ENCODE peak calls at places on chromosomes 1 and 21, in six cellular contexts. M, E, D, F, Q and B are unnamed samples.

GRCh38 chr1:212754715-212755114 is 36.9 kb downstream of the NSL1 start:
- DNase-seq in M (no peak), E (no peak), D (no peak), F (no peak), Q (no peak), B (no peak)

GRCh38 chr21:26106562-26106961 is 64.0 kb downstream of the APP start:
- DNase-seq in M (no peak), E (no peak), D (peak), F (no peak), Q (no peak), B (no peak)

GRCh38 chr1:153790282-153790995 is 15.2 kb downstream of the SLC27A3 start:
- DNase-seq in M (peak), E (no peak), D (peak), F (peak), Q (no peak), B (peak)

GRCh38 chr1:7616076-7616833 is 154.8 kb upstream of the VAMP3 start:
- DNase-seq in M (no peak), E (peak), D (peak), F (no peak), Q (no peak), B (no peak)

GRCh38 chr1:200029035-200029623 is 1.6 kb downstream of the NR5A2 start:
- DNase-seq in M (no peak), E (peak), D (peak), F (no peak), Q (no peak), B (no peak)

GRCh38 chr1:177873238-177873637 is 96.6 kb downstream of the SEC16B start:
- DNase-seq in M (no peak), E (no peak), D (peak), F (no peak), Q (no peak), B (no peak)

GRCh38 chr1:210272666-210273065 is 40.1 kb downstream of the SERTAD4 start:
- DNase-seq in M (no peak), E (no peak), D (no peak), F (no peak), Q (no peak), B (no peak)

GRCh38 chr21:41796476-41797080 is 29.7 kb upstream of the RIPK4 start:
- DNase-seq in M (no peak), E (no peak), D (no peak), F (no peak), Q (no peak), B (no peak)

GRCh38 chr1:60746278-60746761 is 336.0 kb upstream of the NFIA start:
- DNase-seq in M (no peak), E (no peak), D (no peak), F (no peak), Q (no peak), B (no peak)

GRCh38 chr21:42414928-42415769 is 11.4 kb downstream of the UBASH3A start:
- DNase-seq in M (no peak), E (peak), D (peak), F (no peak), Q (no peak), B (no peak)

GRCh38 chr1:175254190-175254589 is 61.6 kb upstream of the KIAA0040 start:
- DNase-seq in M (no peak), E (no peak), D (no peak), F (no peak), Q (no peak), B (no peak)

GRCh38 chr1:22665752-22666151 is 12.7 kb downstream of the C1QB start:
- DNase-seq in M (no peak), E (peak), D (peak), F (no peak), Q (no peak), B (no peak)

GRCh38 chr1:228362884-228363450 is 43.7 kb downstream of the TRIM11 start:
- DNase-seq in M (peak), E (no peak), D (no peak), F (no peak), Q (no peak), B (no peak)

GRCh38 chr21:41706263-41706639 is 60.6 kb downstream of the RIPK4 start:
- DNase-seq in M (no peak), E (no peak), D (no peak), F (no peak), Q (no peak), B (no peak)

GRCh38 chr1:20711285-20712209 is 6.3 kb downstream of the KIF17 start:
- DNase-seq in M (no peak), E (no peak), D (no peak), F (no peak), Q (no peak), B (no peak)

GRCh38 chr1:18157352-18157751 is 49.8 kb downstream of the IGSF21 start:
- DNase-seq in M (no peak), E (no peak), D (no peak), F (no peak), Q (no peak), B (no peak)

GRCh38 chr1:7248828-7249227 is 463.6 kb downstream of the CAMTA1 start:
- DNase-seq in M (no peak), E (no peak), D (no peak), F (peak), Q (no peak), B (no peak)

GRCh38 chr1:25566730-25567341 is 23.4 kb downstream of the LDLRAP1 start:
- DNase-seq in M (peak), E (no peak), D (peak), F (no peak), Q (no peak), B (no peak)

GRCh38 chr1:219626865-219627264 is 14.0 kb upstream of the ZC3H11B start:
- DNase-seq in M (no peak), E (no peak), D (no peak), F (no peak), Q (no peak), B (no peak)

GRCh38 chr1:28156821-28157220 is 19.7 kb downstream of the PTAFR start:
- DNase-seq in M (no peak), E (no peak), D (no peak), F (no peak), Q (no peak), B (no peak)

GRCh38 chr1:29349871-29350491 is 113.7 kb downstream of the PTPRU start:
- DNase-seq in M (no peak), E (no peak), D (no peak), F (no peak), Q (no peak), B (no peak)

GRCh38 chr1:239735081-239735480 is 348.7 kb downstream of the CHRM3 start:
- DNase-seq in M (no peak), E (no peak), D (no peak), F (no peak), Q (no peak), B (no peak)